ENCODE peak calls at places on chromosomes 2 and 18, in seven cellular contexts. A is SW 1271; N is activated CD4-positive, alpha-beta T cell treated with anti-CD3 and anti-CD28 coated beads for 36 hours; O is hypothalamus; R is AG20443; E is brain microvascular endothelial cell; F is AG09309. Z is an unnamed sample.

GRCh38 chr2:173997269-173997668 is 32.1 kb upstream of the SP3 start:
- DNase-seq in A (no peak), N (peak), O (no peak), R (peak), E (no peak), F (no peak), Z (peak)

GRCh38 chr18:80252136-80252535 is 4.8 kb upstream of the PARD6G start:
- DNase-seq in A (no peak), N (no peak), O (no peak), R (peak), E (peak), F (no peak), Z (peak)

GRCh38 chr2:60936757-60937156 is 55.4 kb downstream of the REL start:
- DNase-seq in A (no peak), N (no peak), O (no peak), R (no peak), E (no peak), F (no peak), Z (no peak)

GRCh38 chr18:24683965-24684364 is 223.5 kb downstream of the HRH4 start:
- DNase-seq in A (no peak), N (no peak), O (no peak), R (no peak), E (no peak), F (no peak), Z (no peak)

GRCh38 chr2:96158554-96158940 is 13.3 kb upstream of the DUSP2 start:
- DNase-seq in A (no peak), N (peak), O (no peak), R (no peak), E (no peak), F (no peak), Z (no peak)

GRCh38 chr2:129721841-129722240 is 257.6 kb upstream of the RAB6C start:
- DNase-seq in A (no peak), N (no peak), O (no peak), R (no peak), E (no peak), F (no peak), Z (no peak)

GRCh38 chr18:22848618-22849017 is 84.5 kb upstream of the RBBP8 start:
- DNase-seq in A (no peak), N (no peak), O (no peak), R (peak), E (peak), F (peak), Z (peak)

GRCh38 chr18:63878343-63878742 is 9.2 kb upstream of the SERPINB2 start:
- DNase-seq in A (no peak), N (no peak), O (no peak), R (peak), E (no peak), F (no peak), Z (peak)

GRCh38 chr2:231877533-231878456 is 48.4 kb downstream of the NPPC start:
- DNase-seq in A (no peak), N (no peak), O (no peak), R (no peak), E (peak), F (no peak), Z (no peak)

GRCh38 chr2:37631698-37632097 is 39.7 kb downstream of the CDC42EP3 start:
- DNase-seq in A (no peak), N (no peak), O (no peak), R (no peak), E (no peak), F (no peak), Z (no peak)